ENCODE peak calls at places on chromosomes 1 and 21, in eight cellular contexts. H is IMR-90, A is heart left ventricle, X is adipocyte, P is lower lobe of right lung, L is body of pancreas, Y is cardiac muscle cell, E is tibial artery. K is an unnamed sample. For H3K9me3 and H3K36me3, the result is how much of the 10 kb centered on the place peaks cover.

GRCh38 chr1:41312991-41313645 is 48.1 kb upstream of the FOXO6 start:
- DNase-seq in H (no peak), A (no peak), X (no peak), P (no peak), L (no peak), Y (peak), E (no peak), K (no peak)

GRCh38 chr1:214650664-214651063 is 47.7 kb downstream of the CENPF start:
- DNase-seq in H (no peak), A (no peak), X (no peak), P (no peak), L (no peak), Y (no peak), E (no peak), K (no peak)

GRCh38 chr1:224106568-224107281 is 7.2 kb upstream of the FBXO28 start:
- DNase-seq in H (peak), A (no peak), X (peak), P (no peak), L (peak), Y (peak), E (no peak), K (peak)

GRCh38 chr1:22745675-22746585 is 35.3 kb downstream of the EPHB2 start:
- DNase-seq in H (peak), A (no peak), X (peak), P (no peak), L (no peak), Y (peak), E (no peak), K (peak)

GRCh38 chr1:26516987-26517765 is 12.4 kb upstream of the RPS6KA1 start:
- DNase-seq in H (no peak), A (no peak), X (no peak), P (no peak), L (no peak), Y (no peak), E (no peak), K (no peak)

GRCh38 chr1:202662081-202662480 is 48.2 kb downstream of the SYT2 start:
- DNase-seq in H (no peak), A (no peak), X (no peak), P (no peak), L (peak), Y (no peak), E (no peak), K (no peak)

GRCh38 chr1:200029035-200029623 is 1.6 kb downstream of the NR5A2 start:
- DNase-seq in H (peak), A (peak), X (peak), P (no peak), L (peak), Y (peak), E (no peak), K (peak)

GRCh38 chr21:45570826-45571601 is 28.8 kb upstream of the SLC19A1 start:
- DNase-seq in H (peak), A (no peak), X (peak), P (peak), L (no peak), Y (no peak), E (peak), K (no peak)

GRCh38 chr1:160398823-160399222 is 1.5 kb upstream of the VANGL2 start:
- DNase-seq in H (no peak), A (no peak), X (no peak), P (no peak), L (no peak), Y (no peak), E (no peak), K (no peak)

GRCh38 chr1:234720709-234721436 is 110.9 kb upstream of the IRF2BP2 start:
- DNase-seq in H (no peak), A (no peak), X (no peak), P (no peak), L (no peak), Y (no peak), E (no peak), K (no peak)

GRCh38 chr1:19536519-19536918 is 51.2 kb upstream of the CAPZB start:
- DNase-seq in H (no peak), A (no peak), X (no peak), P (no peak), L (no peak), Y (no peak), E (no peak), K (no peak)

GRCh38 chr1:48263042-48263441 is 40.5 kb downstream of the SLC5A9 start:
- DNase-seq in H (no peak), A (no peak), X (peak), P (no peak), L (no peak), Y (peak), E (no peak), K (no peak)

GRCh38 chr1:64231153-64231552 is 27.7 kb downstream of the UBE2U start:
- DNase-seq in H (no peak), A (no peak), X (no peak), P (no peak), L (no peak), Y (no peak), E (no peak), K (no peak)

GRCh38 chr1:101288491-101288944 is 51.7 kb downstream of the S1PR1 start:
- DNase-seq in H (peak), A (peak), X (peak), P (peak), L (peak), Y (peak), E (peak), K (peak)

GRCh38 chr1:8925406-8925805 is 20.3 kb upstream of the CA6 start:
- DNase-seq in H (no peak), A (no peak), X (no peak), P (no peak), L (no peak), Y (no peak), E (no peak), K (no peak)

GRCh38 chr1:160834945-160835565 is 27.6 kb downstream of the CD244 start:
- DNase-seq in H (peak), A (no peak), X (peak), P (no peak), L (peak), Y (peak), E (no peak), K (no peak)

GRCh38 chr21:34693192-34693810 is 24.5 kb downstream of the CLIC6 start:
- DNase-seq in H (peak), A (no peak), X (peak), P (no peak), L (peak), Y (peak), E (no peak), K (peak)

GRCh38 chr1:209168204-209168603 is 415.3 kb upstream of the CAMK1G start:
- DNase-seq in H (no peak), A (no peak), X (no peak), P (no peak), L (peak), Y (peak), E (no peak), K (peak)

GRCh38 chr1:172273668-172274396 is 146.7 kb upstream of the C1orf105 start:
- DNase-seq in H (no peak), A (no peak), X (no peak), P (no peak), L (no peak), Y (peak), E (no peak), K (no peak)

GRCh38 chr1:93516164-93516563 is 68.2 kb downstream of the FNBP1L start:
- DNase-seq in H (no peak), A (no peak), X (no peak), P (no peak), L (no peak), Y (no peak), E (no peak), K (no peak)

GRCh38 chr1:81832573-81832972 is 31.8 kb downstream of the ADGRL2 start:
- DNase-seq in H (peak), A (peak), X (peak), P (no peak), L (no peak), Y (peak), E (no peak), K (no peak)

GRCh38 chr1:68230901-68231626 is 1.3 kb downstream of the WLS start:
- DNase-seq in H (no peak), A (peak), X (peak), P (peak), L (peak), Y (peak), E (peak), K (peak)

GRCh38 chr1:82778612-82779011 is 977.9 kb downstream of the ADGRL2 start:
- DNase-seq in H (no peak), A (no peak), X (no peak), P (no peak), L (no peak), Y (peak), E (no peak), K (no peak)

GRCh38 chr21:41567901-41568510 is 60.0 kb upstream of the TMPRSS2 start:
- DNase-seq in H (no peak), A (no peak), X (no peak), P (no peak), L (no peak), Y (no peak), E (no peak), K (no peak)

GRCh38 chr1:158355773-158356172 is 2.1 kb downstream of the CD1E start:
- DNase-seq in H (no peak), A (no peak), X (no peak), P (no peak), L (no peak), Y (no peak), E (no peak), K (no peak)

GRCh38 chr1:32991819-32992488 is 27.3 kb upstream of the RNF19B start:
- DNase-seq in H (no peak), A (no peak), X (no peak), P (no peak), L (no peak), Y (no peak), E (no peak), K (no peak)

GRCh38 chr1:102435483-102435882 is 438.8 kb upstream of the OLFM3 start:
- DNase-seq in H (no peak), A (no peak), X (no peak), P (no peak), L (no peak), Y (no peak), E (no peak), K (no peak)

DNA sequence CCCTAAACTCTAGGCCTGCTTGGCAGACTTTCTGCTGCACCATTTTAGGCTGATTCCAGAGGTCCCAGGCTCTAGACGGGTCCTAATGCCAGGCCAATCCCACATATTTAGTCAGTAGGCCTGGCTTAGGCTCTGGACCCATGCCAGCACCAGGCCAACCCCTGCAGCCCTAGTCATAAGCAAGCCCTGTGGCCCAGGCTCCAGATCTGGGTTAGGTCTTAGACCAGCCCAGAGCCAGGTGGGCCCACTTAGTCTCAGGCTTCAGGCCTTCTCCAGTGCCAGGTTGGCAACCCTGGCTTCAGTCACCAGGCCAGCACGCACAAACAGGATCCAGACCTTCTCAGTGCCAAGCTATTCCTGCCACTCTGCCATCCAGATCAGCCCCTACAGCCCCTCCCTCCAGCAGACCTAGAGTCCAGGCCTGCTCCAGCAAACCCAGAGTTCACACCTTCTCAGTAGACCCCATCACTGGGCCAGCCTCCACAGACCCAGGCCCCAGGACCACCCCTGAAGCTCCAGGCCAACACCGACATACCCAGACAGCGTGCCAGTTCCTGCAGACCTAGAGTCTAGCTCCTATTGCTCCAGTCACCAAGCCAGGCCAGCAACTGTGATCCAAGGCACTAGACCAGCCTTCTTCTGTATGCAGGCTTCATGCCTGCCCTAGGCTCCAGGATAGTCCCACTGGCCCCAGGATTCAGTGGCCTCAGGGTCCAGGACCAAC is 467.6 kb downstream of the RWDD3 start:
- DNase-seq in H (no peak), A (no peak), X (no peak), P (peak), L (no peak), Y (no peak), E (peak), K (no peak)
- H3K9me3 ChIP-seq in H (under half), A (under half), X (under half), P (under half), L (under half), Y (under half), E (under half), K (under half)

GRCh38 chr1:186014370-186015030 is 280.3 kb downstream of the HMCN1 start:
- DNase-seq in H (peak), A (no peak), X (peak), P (no peak), L (no peak), Y (peak), E (no peak), K (no peak)
- H3K36me3 ChIP-seq in H (under half), A (under half), X (under half), P (under half), L (under half), Y (under half), E (under half), K (under half)

GRCh38 chr1:46558141-46558963 is 6.9 kb upstream of the KNCN start:
- DNase-seq in H (no peak), A (no peak), X (no peak), P (no peak), L (no peak), Y (no peak), E (no peak), K (no peak)

GRCh38 chr1:46557403-46557802 is 6.0 kb upstream of the KNCN start:
- DNase-seq in H (no peak), A (no peak), X (no peak), P (no peak), L (no peak), Y (no peak), E (peak), K (no peak)

GRCh38 chr1:46556822-46557221 is 5.4 kb upstream of the KNCN start:
- DNase-seq in H (peak), A (no peak), X (peak), P (no peak), L (peak), Y (peak), E (peak), K (no peak)

GRCh38 chr1:46555826-46556619 is 4.6 kb upstream of the KNCN start:
- DNase-seq in H (no peak), A (no peak), X (no peak), P (no peak), L (no peak), Y (no peak), E (no peak), K (no peak)

DNA sequence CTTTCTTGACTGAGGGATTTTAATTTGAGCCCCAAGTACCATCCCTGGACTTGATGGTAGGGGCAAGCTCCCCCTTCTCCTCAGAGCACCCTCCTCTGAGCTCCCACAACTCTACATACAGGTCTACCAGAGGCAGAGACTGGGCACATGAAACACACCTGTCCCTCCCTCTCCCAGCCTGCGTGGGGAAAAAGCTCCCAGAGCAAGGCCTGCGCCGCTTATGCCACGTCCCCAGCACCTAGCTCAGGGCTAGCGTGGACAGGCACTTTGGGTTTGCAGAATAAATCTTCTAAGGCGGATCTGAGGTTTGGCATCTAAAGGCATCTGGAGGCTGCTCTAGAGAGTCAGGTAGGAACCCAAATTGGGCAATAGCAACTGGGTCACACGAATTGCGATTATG is 7.5 kb upstream of the KNCN start:
- DNase-seq in H (no peak), A (peak), X (no peak), P (no peak), L (no peak), Y (no peak), E (no peak), K (no peak)
- H3K4me3 ChIP-seq in H (no peak), A (no peak), X (no peak), P (no peak), L (no peak), Y (no peak), E (no peak), K (no peak)

GRCh38 chr21:24050233-24050632 is 1557.0 kb downstream of the MRPL39 start:
- DNase-seq in H (no peak), A (no peak), X (no peak), P (no peak), L (no peak), Y (no peak), E (no peak), K (no peak)

GRCh38 chr21:24046816-24047443 is 1560.4 kb downstream of the MRPL39 start:
- DNase-seq in H (no peak), A (no peak), X (no peak), P (no peak), L (no peak), Y (no peak), E (no peak), K (no peak)

GRCh38 chr21:24042687-24043086 is 1564.6 kb downstream of the MRPL39 start:
- DNase-seq in H (no peak), A (no peak), X (no peak), P (no peak), L (no peak), Y (no peak), E (no peak), K (no peak)

GRCh38 chr21:24045775-24046215 is 1561.5 kb downstream of the MRPL39 start:
- DNase-seq in H (peak), A (peak), X (peak), P (peak), L (peak), Y (peak), E (peak), K (peak)

GRCh38 chr21:24045373-24045772 is 1561.9 kb downstream of the MRPL39 start:
- DNase-seq in H (no peak), A (no peak), X (no peak), P (no peak), L (no peak), Y (no peak), E (no peak), K (no peak)
- H3K9me3 ChIP-seq in H (under half), A (under half), X (under half), P (under half), L (under half), Y (under half), E (under half), K (under half)

GRCh38 chr1:169118227-169118626 is 11.7 kb downstream of the ATP1B1 start:
- DNase-seq in H (no peak), A (no peak), X (no peak), P (no peak), L (no peak), Y (no peak), E (no peak), K (no peak)

GRCh38 chr1:169117599-169117998 is 11.1 kb downstream of the ATP1B1 start:
- DNase-seq in H (peak), A (no peak), X (no peak), P (no peak), L (no peak), Y (no peak), E (no peak), K (no peak)

GRCh38 chr1:169119405-169119804 is 12.9 kb downstream of the ATP1B1 start:
- DNase-seq in H (peak), A (no peak), X (peak), P (no peak), L (no peak), Y (no peak), E (no peak), K (no peak)

GRCh38 chr1:169121146-169121923 is 14.8 kb downstream of the ATP1B1 start:
- DNase-seq in H (peak), A (no peak), X (no peak), P (no peak), L (no peak), Y (no peak), E (no peak), K (no peak)

GRCh38 chr1:169120066-169120465 is 13.6 kb downstream of the ATP1B1 start:
- DNase-seq in H (peak), A (no peak), X (peak), P (no peak), L (no peak), Y (no peak), E (no peak), K (no peak)
- H3K36me3 ChIP-seq in H (under half), A (under half), X (under half), P (under half), L (under half), Y (half or more), E (under half), K (under half)